ENCODE peak calls at places on chromosomes 6 and 20, in six cellular contexts. X, Y, Z, U, B and K are unnamed samples.

GRCh38 chr20:49889943-49890650 is 25.2 kb downstream of the SPATA2 start:
- DNase-seq in Z (no peak), X (no peak), U (no peak), Y (no peak), B (no peak), K (no peak)

GRCh38 chr6:146851837-146852236 is 253.1 kb downstream of the ADGB start:
- DNase-seq in X (no peak), Z (peak; percentile 94), Y (no peak), B (no peak), U (no peak), K (peak; percentile 63)

GRCh38 chr20:6767536-6768227 is at the start of gene BMP2:
- DNase-seq in Z (peak; percentile 50), Y (peak; percentile 74), U (peak; percentile 91), B (no peak), X (peak; percentile 29), K (no peak)

GRCh38 chr6:39156763-39157162 is 41.8 kb upstream of the SAYSD1 start:
- DNase-seq in X (no peak), U (no peak), Y (no peak), B (no peak), Z (no peak), K (no peak)

GRCh38 chr6:97009781-97010492 is 85.4 kb downstream of the KLHL32 start:
- DNase-seq in Z (no peak), B (no peak), U (no peak), Y (no peak), X (no peak), K (no peak)

GRCh38 chr6:38279423-38279822 is 360.3 kb downstream of the BTBD9 start:
- DNase-seq in B (no peak), X (no peak), Z (no peak), U (no peak), Y (no peak), K (no peak)

GRCh38 chr6:89295981-89296380 is 19.1 kb downstream of the GABRR2 start:
- DNase-seq in Z (no peak), X (no peak), Y (no peak), B (no peak), U (no peak), K (no peak)

GRCh38 chr6:142706200-142706599 is 238.8 kb downstream of the HIVEP2 start:
- DNase-seq in Z (no peak), Y (no peak), X (no peak), B (no peak), U (no peak), K (no peak)

GRCh38 chr6:29845405-29846006 is 17.9 kb downstream of the HLA-G start:
- DNase-seq in Y (no peak), B (no peak), X (no peak), U (peak; percentile 57), Z (no peak), K (no peak)

GRCh38 chr6:70314240-70314639 is 11.4 kb upstream of the COL9A1 start:
- DNase-seq in Y (no peak), U (peak; percentile 18), B (no peak), X (no peak), Z (no peak), K (no peak)

GRCh38 chr20:64038579-64039292 is 2.8 kb downstream of the C20orf204 start:
- DNase-seq in Y (peak; percentile 85), Z (peak; percentile 67), U (peak; percentile 90), X (peak; percentile 85), B (peak; percentile 81), K (no peak)

GRCh38 chr6:15520616-15521203 is 142.1 kb downstream of the DTNBP1 start:
- DNase-seq in Z (no peak), Y (no peak), X (no peak), B (no peak), U (no peak), K (no peak)

GRCh38 chr20:37360515-37361115 is 14.7 kb downstream of the SRC start:
- DNase-seq in B (no peak), U (no peak), Y (no peak), Z (no peak), X (no peak), K (no peak)

GRCh38 chr6:7726416-7727149 is 684 bp downstream of the BMP6 start:
- DNase-seq in B (no peak), Z (no peak), Y (no peak), U (peak; percentile 14), X (peak; percentile 19), K (no peak)

GRCh38 chr6:85124472-85125428 is 325.1 kb upstream of the NT5E start:
- DNase-seq in Y (no peak), U (no peak), B (no peak), Z (peak; percentile 5), X (no peak), K (no peak)

GRCh38 chr20:16191496-16191895 is 381.8 kb downstream of the KIF16B start:
- DNase-seq in U (no peak), B (no peak), X (no peak), Z (no peak), Y (no peak), K (no peak)

GRCh38 chr6:41638002-41638800 is at the start of gene MDFI:
- DNase-seq in Y (no peak), X (no peak), Z (no peak), B (no peak), U (peak; percentile 79), K (no peak)

GRCh38 chr6:27894839-27895762 is 17.1 kb downstream of the OR2B2 start:
- DNase-seq in Z (peak; percentile 88), X (peak; percentile 49), B (peak; percentile 54), Y (no peak), U (peak; percentile 89), K (peak; percentile 75)

GRCh38 chr6:128557086-128557485 is 36.7 kb upstream of the PTPRK start:
- DNase-seq in Z (peak; percentile 23), B (no peak), Y (no peak), X (no peak), U (no peak), K (no peak)

GRCh38 chr6:128558021-128558420 is 37.6 kb upstream of the PTPRK start:
- DNase-seq in U (no peak), B (no peak), Y (no peak), X (no peak), Z (no peak), K (no peak)

GRCh38 chr6:128558924-128559323 is 38.5 kb upstream of the PTPRK start:
- DNase-seq in U (no peak), Z (no peak), Y (no peak), B (no peak), X (no peak), K (no peak)

GRCh38 chr6:128554302-128554701 is 33.9 kb upstream of the PTPRK start:
- DNase-seq in X (no peak), Z (no peak), Y (no peak), U (no peak), B (no peak), K (no peak)
- TF ChIP-seq CTCF in X (no peak), Z (peak; percentile 6), Y (peak; percentile 29), U (peak; percentile 24), B (peak; percentile 30), K (no peak)

DNA sequence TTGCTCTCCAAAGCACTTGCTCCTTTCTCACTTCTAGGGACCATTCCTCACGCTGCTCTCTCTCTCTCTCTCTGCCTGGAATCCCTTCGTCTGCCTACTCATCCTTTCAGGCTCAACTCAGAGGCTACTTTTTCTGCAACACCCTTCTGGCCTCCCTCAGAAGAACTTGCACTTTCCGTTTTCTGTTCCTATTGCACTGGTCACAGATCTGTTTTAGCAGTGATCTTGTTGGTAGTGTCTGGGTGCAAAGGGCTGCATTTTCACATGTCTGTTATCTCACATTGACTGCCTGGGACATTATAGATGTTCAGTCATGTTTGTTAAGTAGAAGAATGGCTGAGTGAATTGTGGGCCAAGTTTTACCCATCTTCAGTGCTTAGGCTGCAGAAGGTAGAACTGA is 63.5 kb downstream of the RIN2 start:
- DNase-seq in B (no peak), X (no peak), U (no peak), Y (no peak), Z (no peak), K (no peak)
- H3K4me3 ChIP-seq in B (no peak overlapping the region), X (no peak overlapping the region), U (no peak overlapping the region), Y (no peak overlapping the region), Z (no peak overlapping the region), K (no peak overlapping the region)

GRCh38 chr6:21808551-21809181 is 215.1 kb downstream of the SOX4 start:
- DNase-seq in U (peak; percentile 60), Y (no peak), X (no peak), B (no peak), Z (no peak), K (no peak)

GRCh38 chr6:21808045-21808470 is 214.5 kb downstream of the SOX4 start:
- DNase-seq in Y (no peak), X (no peak), Z (peak; percentile 78), B (no peak), U (no peak), K (no peak)

GRCh38 chr6:21811484-21811883 is 217.9 kb downstream of the SOX4 start:
- DNase-seq in Z (no peak), X (no peak), Y (no peak), B (no peak), U (no peak), K (no peak)

GRCh38 chr6:21804941-21805610 is 211.5 kb downstream of the SOX4 start:
- DNase-seq in Z (peak; percentile 55), U (no peak), B (no peak), Y (no peak), X (no peak), K (no peak)

DNA sequence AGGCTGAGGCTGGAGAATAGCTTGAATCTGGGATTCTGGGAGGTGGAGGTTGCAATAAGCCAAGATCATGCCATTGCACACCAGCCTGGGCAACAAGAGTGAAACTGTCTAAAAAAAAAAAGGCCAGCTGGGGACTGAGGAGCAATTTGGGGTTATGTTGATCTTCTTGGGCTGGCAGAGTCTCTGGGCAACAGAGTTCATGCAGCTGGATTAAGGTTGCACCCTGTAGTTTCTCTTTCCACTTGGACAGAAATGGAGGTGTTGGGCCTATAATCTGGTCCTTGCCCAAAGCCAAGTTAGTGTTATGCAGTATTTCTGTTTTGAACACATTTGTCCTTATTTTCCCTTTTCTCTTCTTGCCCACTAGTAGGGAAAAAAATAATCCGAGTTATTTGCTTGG is 213.7 kb downstream of the SOX4 start:
- DNase-seq in Y (no peak), B (no peak), X (no peak), U (no peak), Z (no peak), K (no peak)
- TF ChIP-seq CTCF in Y (no peak), B (no peak), X (no peak), U (no peak), Z (no peak), K (no peak)

GRCh38 chr6:56637640-56638039 is 5.0 kb downstream of the DST start:
- DNase-seq in Z (peak; percentile 80), Y (no peak), X (peak; percentile 9), U (peak; percentile 70), B (no peak), K (peak; percentile 56)

GRCh38 chr6:56638760-56639159 is 3.9 kb downstream of the DST start:
- DNase-seq in Z (no peak), X (no peak), B (no peak), U (no peak), Y (no peak), K (no peak)

GRCh38 chr6:56643379-56644089 is 845 bp upstream of the DST start:
- DNase-seq in B (no peak), Y (no peak), U (no peak), Z (no peak), X (no peak), K (no peak)

GRCh38 chr6:56642366-56643261 is at the start of gene DST:
- DNase-seq in X (peak; percentile 26), B (no peak), Y (no peak), U (peak; percentile 19), Z (peak; percentile 95), K (peak; percentile 92)

DNA sequence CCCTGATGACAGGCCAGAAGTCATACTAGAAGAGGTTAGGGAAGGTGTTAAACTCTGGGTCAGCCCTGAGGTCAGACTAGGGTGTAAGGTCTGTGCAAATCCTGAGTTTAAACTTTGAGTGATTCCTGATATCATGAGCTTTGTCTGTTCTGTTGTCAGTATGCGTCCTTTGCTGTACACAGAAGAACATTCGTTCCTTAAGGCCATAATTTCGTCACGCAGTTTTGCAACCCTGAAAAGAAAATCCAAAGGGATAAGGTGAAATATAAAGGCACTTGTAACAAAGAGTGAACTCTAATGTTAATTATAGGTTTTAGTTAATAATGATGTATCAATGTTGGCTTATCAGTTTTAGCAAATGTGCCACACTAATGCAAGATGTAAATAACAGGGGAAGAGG is 2.3 kb downstream of the DST start:
- DNase-seq in Y (no peak), U (no peak), X (no peak), Z (no peak), B (no peak), K (no peak)
- H3K4me3 ChIP-seq in Y (no peak overlapping the region), U (no peak overlapping the region), X (peak overlapping the region; percentile 15), Z (no peak overlapping the region), B (no peak overlapping the region), K (no peak overlapping the region)